ENCODE peak calls at places on chromosomes 7 and 10, in six cellular contexts. One of them, this sample, is unnamed.

GRCh38 chr10:124211921-124212320 is 118.5 kb upstream of the CHST15 start:
- DNase-seq in fibroblast of the conjunctiva: no peak
- DNase-seq in T-helper 2 cell: no peak
- DNase-seq in T follicular helper cell: no peak
- DNase-seq in CD4-positive, CD25-positive, alpha-beta regulatory T cell: no peak
- DNase-seq in GM23338: no peak
- DNase-seq in this sample: no peak

GRCh38 chr7:122942059-122942458 is 53.4 kb downstream of the TAS2R16 start:
- DNase-seq in T-helper 2 cell: no peak
- DNase-seq in fibroblast of the conjunctiva: no peak
- DNase-seq in CD4-positive, CD25-positive, alpha-beta regulatory T cell: no peak
- DNase-seq in T follicular helper cell: no peak
- DNase-seq in GM23338: peak; percentile 55
- DNase-seq in this sample: no peak

GRCh38 chr10:113765910-113766309 is 14.4 kb downstream of the PLEKHS1 start:
- DNase-seq in T-helper 2 cell: no peak
- DNase-seq in GM23338: no peak
- DNase-seq in fibroblast of the conjunctiva: no peak
- DNase-seq in CD4-positive, CD25-positive, alpha-beta regulatory T cell: no peak
- DNase-seq in T follicular helper cell: no peak
- DNase-seq in this sample: no peak

GRCh38 chr7:137879357-137880158 is 32.8 kb upstream of the DGKI start:
- DNase-seq in CD4-positive, CD25-positive, alpha-beta regulatory T cell: no peak
- DNase-seq in fibroblast of the conjunctiva: no peak
- DNase-seq in T-helper 2 cell: no peak
- DNase-seq in GM23338: peak; percentile 53
- DNase-seq in T follicular helper cell: no peak
- DNase-seq in this sample: no peak

GRCh38 chr10:131645756-131646155 is 255.1 kb upstream of the PPP2R2D start:
- DNase-seq in GM23338: no peak
- DNase-seq in CD4-positive, CD25-positive, alpha-beta regulatory T cell: no peak
- DNase-seq in fibroblast of the conjunctiva: no peak
- DNase-seq in T-helper 2 cell: no peak
- DNase-seq in T follicular helper cell: no peak
- DNase-seq in this sample: no peak

GRCh38 chr10:122264442-122264841 is 6.7 kb upstream of the BTBD16 start:
- DNase-seq in T-helper 2 cell: no peak
- DNase-seq in T follicular helper cell: no peak
- DNase-seq in GM23338: no peak
- DNase-seq in fibroblast of the conjunctiva: no peak
- DNase-seq in CD4-positive, CD25-positive, alpha-beta regulatory T cell: no peak
- DNase-seq in this sample: no peak

GRCh38 chr7:12683678-12684077 is 3.8 kb upstream of the ARL4A start:
- DNase-seq in T follicular helper cell: no peak
- DNase-seq in CD4-positive, CD25-positive, alpha-beta regulatory T cell: no peak
- DNase-seq in GM23338: peak; percentile 66
- DNase-seq in T-helper 2 cell: no peak
- DNase-seq in fibroblast of the conjunctiva: no peak
- DNase-seq in this sample: no peak

GRCh38 chr7:111198255-111198654 is 107.3 kb downstream of the LRRN3 start:
- DNase-seq in CD4-positive, CD25-positive, alpha-beta regulatory T cell: no peak
- DNase-seq in GM23338: no peak
- DNase-seq in T-helper 2 cell: no peak
- DNase-seq in fibroblast of the conjunctiva: peak; percentile 99
- DNase-seq in T follicular helper cell: no peak
- DNase-seq in this sample: no peak

GRCh38 chr10:109886788-109887155 is 36.5 kb downstream of the XPNPEP1 start:
- DNase-seq in CD4-positive, CD25-positive, alpha-beta regulatory T cell: no peak
- DNase-seq in fibroblast of the conjunctiva: no peak
- DNase-seq in T follicular helper cell: no peak
- DNase-seq in GM23338: no peak
- DNase-seq in T-helper 2 cell: no peak
- DNase-seq in this sample: no peak

This sample was measured in T-cell.